ENCODE peak calls at places on chromosomes 3 and 15, in eight cellular contexts. R is activated CD8-positive, alpha-beta memory T cell treated with anti-CD3 and anti-CD28 coated beads, Interleukin-2, amount 10 ng/mL, durations not matched to agents 7 days and 5 days; P is Right ventricle myocardium inferior; A is stimulated activated effector memory CD8-positive, alpha-beta T cell treated with anti-CD3 and anti-CD28 coated beads, Interleukin-12 subunit alpha, Interleukin-12 subunit beta, amount 100 ng/mL, for 72 hours; Y is stimulated activated naive CD8-positive, alpha-beta T cell treated with anti-CD3 and anti-CD28 coated beads, Interleukin-15, amount 100 ng/mL, for 72 hours; C is pancreas; H is activated naive CD4-positive, alpha-beta T cell treated with anti-CD3 and anti-CD28 coated beads, Interleukin-2, amount 50 U/mL, for 72 hours; I is natural killer cell. N is an unnamed sample.

GRCh38 chr3:141959921-141960554 is 83.6 kb downstream of the ATP1B3 start:
- ATAC-seq in Y (no peak), P (peak; percentile 73), R (no peak), H (no peak), I (no peak), C (no peak), A (no peak), N (no peak)

GRCh38 chr3:49161808-49162530 is 4.2 kb downstream of the CCDC71 start:
- ATAC-seq in Y (peak; percentile 81), C (no peak), P (no peak), H (peak; percentile 21), A (peak; percentile 57), I (no peak), R (no peak), N (peak; percentile 49)

GRCh38 chr3:66450389-66451022 is 50.3 kb downstream of the LRIG1 start:
- ATAC-seq in C (peak; percentile 88), R (no peak), I (no peak), P (peak; percentile 52), A (no peak), H (no peak), Y (no peak), N (no peak)

GRCh38 chr3:11134794-11135193 is 19.5 kb upstream of the HRH1 start:
- ATAC-seq in P (no peak), H (peak; percentile 73), R (no peak), C (no peak), I (no peak), Y (peak; percentile 42), A (peak; percentile 49), N (peak; percentile 45)

GRCh38 chr15:71629147-71629760 is 181.1 kb upstream of the NR2E3 start:
- ATAC-seq in Y (no peak), I (no peak), P (no peak), H (no peak), R (no peak), C (no peak), A (no peak), N (no peak)

GRCh38 chr3:12662593-12663310 is 1.2 kb downstream of the RAF1 start:
- ATAC-seq in A (peak; percentile 20), R (peak; percentile 20), P (peak; percentile 8), C (peak; percentile 23), H (peak; percentile 4), Y (peak; percentile 27), I (no peak), N (peak; percentile 30)

GRCh38 chr3:122298239-122298638 is 26.8 kb upstream of the CSTA start:
- ATAC-seq in P (no peak), H (peak; percentile 78), A (peak; percentile 89), I (no peak), Y (peak; percentile 94), R (peak; percentile 57), C (no peak), N (peak; percentile 80)

GRCh38 chr3:73512095-73512494 is 112.6 kb downstream of the PDZRN3 start:
- ATAC-seq in R (no peak), I (no peak), A (no peak), Y (no peak), C (no peak), P (no peak), H (no peak), N (no peak)

GRCh38 chr3:172750069-172750367 is 508 bp upstream of the ECT2 start:
- ATAC-seq in R (no peak), Y (no peak), P (no peak), C (no peak), A (no peak), I (no peak), H (no peak), N (no peak)

N was measured in activated T-helper 17 cell treated with anti-CD3 and anti-CD28 coated beads, Interleukin-2, amount 50 U/mL, for 72 hours.